ENCODE peak calls at places on chromosomes 11 and 22, in eight cellular contexts. M is frontal cortex, K is posterior cingulate gyrus, Y is A172, N is Right ventricle myocardium inferior, A is KBM-7, S is Right ventricle myocardium superior, E is GM23338. Q is an unnamed sample.
A peak's percentile ranks its signal among the peaks of the same experiment; 100 is the strongest.

GRCh38 chr11:44748606-44749005 is 21.8 kb downstream of the TSPAN18 start:
- DNase-seq in M (no peak), K (no peak), Y (no peak), N (no peak), A (no peak), S (no peak), E (no peak), Q (no peak)

GRCh38 chr22:27230189-27230588 is 571.4 kb downstream of the MN1 start:
- DNase-seq in M (no peak), K (no peak), Y (no peak), N (no peak), A (no peak), S (no peak), E (no peak), Q (no peak)

GRCh38 chr22:28952857-28953256 is 69.5 kb downstream of the ZNRF3 start:
- DNase-seq in M (no peak), K (no peak), Y (no peak), N (no peak), A (no peak), S (no peak), E (no peak), Q (no peak)

GRCh38 chr11:44348114-44348513 is 38.2 kb upstream of the ALX4 start:
- DNase-seq in M (no peak), K (no peak), Y (no peak), N (no peak), A (no peak), S (no peak), E (no peak), Q (no peak)

GRCh38 chr11:24386551-24387404 is 110.1 kb upstream of the LUZP2 start:
- DNase-seq in M (no peak), K (no peak), Y (peak; percentile 29), N (no peak), A (peak; percentile 24), S (no peak), E (peak; percentile 83), Q (peak; percentile 6)

GRCh38 chr11:122656073-122656630 is 630 bp downstream of the UBASH3B start:
- DNase-seq in M (no peak), K (peak; percentile 54), Y (no peak), N (peak; percentile 77), A (peak; percentile 37), S (peak; percentile 58), E (peak; percentile 69), Q (peak; percentile 85)

GRCh38 chr11:17135934-17136683 is 58.6 kb upstream of the RPS13 start:
- DNase-seq in M (no peak), K (no peak), Y (no peak), N (no peak), A (no peak), S (no peak), E (no peak), Q (no peak)

GRCh38 chr11:579830-580601 is 3.7 kb downstream of the PHRF1 start:
- DNase-seq in M (no peak), K (no peak), Y (no peak), N (no peak), A (no peak), S (no peak), E (no peak), Q (no peak)

GRCh38 chr22:37765498-37765897 is 42.2 kb upstream of the GCAT start:
- DNase-seq in M (no peak), K (no peak), Y (no peak), N (no peak), A (no peak), S (peak; percentile 71), E (no peak), Q (no peak)

GRCh38 chr22:36329217-36330078 is 58.3 kb downstream of the MYH9 start:
- DNase-seq in M (no peak), K (no peak), Y (peak; percentile 98), N (peak; percentile 81), A (peak; percentile 92), S (peak; percentile 67), E (peak; percentile 99), Q (peak; percentile 88)

GRCh38 chr11:121613724-121614123 is 161.0 kb upstream of the SORL1-AS1 start:
- DNase-seq in M (no peak), K (no peak), Y (no peak), N (no peak), A (no peak), S (no peak), E (no peak), Q (no peak)

GRCh38 chr11:61551630-61552029 is 29.2 kb downstream of the SYT7 start:
- DNase-seq in M (no peak), K (no peak), Y (peak; percentile 77), N (peak; percentile 82), A (no peak), S (peak; percentile 85), E (no peak), Q (peak; percentile 61)

GRCh38 chr11:71936825-71937224 is 8.0 kb downstream of the RNF121 start:
- DNase-seq in M (no peak), K (no peak), Y (peak; percentile 89), N (no peak), A (no peak), S (no peak), E (no peak), Q (no peak)

GRCh38 chr11:125375146-125375545 is 120.9 kb downstream of the FEZ1 start:
- DNase-seq in M (no peak), K (no peak), Y (no peak), N (no peak), A (no peak), S (no peak), E (no peak), Q (no peak)